ENCODE peak calls at places on chromosome 7, in seven cellular contexts. A is heart right ventricle, N is astrocyte of the spinal cord, S is body of pancreas, G is GM12865, O is mucosa of descending colon, J is GM23338. U is an unnamed sample.

GRCh38 chr7:101816499-101817030 is 861 bp upstream of the CUX1 start:
- DNase-seq in G (peak; percentile 59), O (peak; percentile 74), N (no peak), A (peak; percentile 44), J (no peak), S (peak; percentile 63), U (peak; percentile 29)

GRCh38 chr7:134777908-134778580 is 1.4 kb upstream of the CALD1 start:
- DNase-seq in A (no peak), G (no peak), N (peak; percentile 26), O (no peak), J (no peak), S (no peak), U (peak; percentile 70)

GRCh38 chr7:29995652-29996051 is 6.1 kb upstream of the SCRN1 start:
- DNase-seq in O (no peak), G (no peak), N (no peak), S (no peak), A (no peak), J (no peak), U (peak; percentile 29)

GRCh38 chr7:137846588-137847417 is at the start of gene DGKI:
- DNase-seq in G (peak; percentile 27), J (peak; percentile 77), O (no peak), N (no peak), A (no peak), S (no peak), U (no peak)

GRCh38 chr7:43303740-43304241 is 191.3 kb downstream of the HECW1 start:
- DNase-seq in G (no peak), A (no peak), J (no peak), N (peak; percentile 13), S (no peak), O (no peak), U (peak; percentile 11)

GRCh38 chr7:71824356-71824755 is 587.8 kb downstream of the CALN1 start:
- DNase-seq in S (peak; percentile 39), A (no peak), N (peak; percentile 89), G (no peak), J (peak; percentile 13), O (no peak), U (peak; percentile 30)

GRCh38 chr7:142248-142955 is 50.0 kb upstream of the FAM20C start:
- DNase-seq in S (peak; percentile 98), J (no peak), G (no peak), N (no peak), O (peak; percentile 84), A (peak; percentile 69), U (no peak)

GRCh38 chr7:64223366-64223765 is 4.9 kb upstream of the ZNF679 start:
- DNase-seq in A (no peak), N (no peak), G (no peak), O (no peak), S (no peak), J (no peak), U (no peak)

GRCh38 chr7:114922151-114922651 is 307 bp downstream of the MDFIC start:
- DNase-seq in N (peak; percentile 50), A (peak; percentile 32), G (peak; percentile 75), J (peak; percentile 59), S (peak; percentile 39), O (peak; percentile 68), U (peak; percentile 53)

GRCh38 chr7:22726345-22726848 is 603 bp upstream of the IL6 start:
- DNase-seq in N (peak; percentile 92), O (no peak), G (peak; percentile 74), J (peak; percentile 90), S (peak; percentile 54), A (peak; percentile 42), U (peak; percentile 90)

GRCh38 chr7:92076509-92076908 is 57.8 kb downstream of the CYP51A1 start:
- DNase-seq in O (no peak), J (no peak), G (no peak), A (no peak), S (no peak), N (no peak), U (no peak)

GRCh38 chr7:57400531-57401155 is 49.3 kb upstream of the ZNF716 start:
- DNase-seq in O (no peak), A (no peak), N (no peak), J (no peak), S (no peak), G (no peak), U (no peak)

GRCh38 chr7:105565190-105565589 is 16.1 kb downstream of the EFCAB10 start:
- DNase-seq in S (no peak), J (no peak), O (no peak), G (no peak), N (no peak), A (no peak), U (no peak)

GRCh38 chr7:98165827-98166667 is 45.2 kb upstream of the BHLHA15 start:
- DNase-seq in G (peak; percentile 60), J (peak; percentile 85), O (peak; percentile 84), S (peak; percentile 76), N (peak; percentile 10), A (peak; percentile 55), U (peak; percentile 58)

GRCh38 chr7:18459439-18459838 is 36.1 kb upstream of the HDAC9 start:
- DNase-seq in O (no peak), G (no peak), J (no peak), A (no peak), S (no peak), N (no peak), U (no peak)

GRCh38 chr7:2222516-2222915 is 10.2 kb downstream of the MAD1L1 start:
- DNase-seq in N (no peak), G (no peak), J (no peak), A (no peak), S (no peak), O (no peak), U (no peak)

GRCh38 chr7:3573151-3573550 is 272.1 kb downstream of the SDK1 start:
- DNase-seq in G (no peak), A (no peak), J (no peak), N (no peak), O (no peak), S (no peak), U (no peak)

GRCh38 chr7:4837814-4838625 is 23.8 kb downstream of the PAPOLB start:
- DNase-seq in N (no peak), J (peak; percentile 48), S (no peak), O (no peak), A (no peak), G (no peak), U (peak; percentile 31)

GRCh38 chr7:75885011-75885410 is 6.2 kb downstream of the RHBDD2 start:
- DNase-seq in J (no peak), G (no peak), O (no peak), N (no peak), S (no peak), A (no peak), U (no peak)

GRCh38 chr7:3002631-3003030 is 41.0 kb downstream of the CARD11 start:
- DNase-seq in G (no peak), J (no peak), N (no peak), O (no peak), A (no peak), S (no peak), U (no peak)

GRCh38 chr7:91098566-91098965 is 165.7 kb upstream of the FZD1 start:
- DNase-seq in G (no peak), A (no peak), S (no peak), N (peak; percentile 59), J (no peak), O (no peak), U (peak; percentile 74)

GRCh38 chr7:7183061-7183832 is 903 bp downstream of the C1GALT1 start:
- DNase-seq in N (peak; percentile 54), O (peak; percentile 84), A (no peak), G (peak; percentile 76), S (peak; percentile 70), J (peak; percentile 66), U (peak; percentile 56)

GRCh38 chr7:140661124-140661523 is 11.6 kb upstream of the ADCK2 start:
- DNase-seq in J (no peak), N (no peak), A (no peak), G (no peak), O (peak; percentile 11), S (no peak), U (peak; percentile 34)

DNA sequence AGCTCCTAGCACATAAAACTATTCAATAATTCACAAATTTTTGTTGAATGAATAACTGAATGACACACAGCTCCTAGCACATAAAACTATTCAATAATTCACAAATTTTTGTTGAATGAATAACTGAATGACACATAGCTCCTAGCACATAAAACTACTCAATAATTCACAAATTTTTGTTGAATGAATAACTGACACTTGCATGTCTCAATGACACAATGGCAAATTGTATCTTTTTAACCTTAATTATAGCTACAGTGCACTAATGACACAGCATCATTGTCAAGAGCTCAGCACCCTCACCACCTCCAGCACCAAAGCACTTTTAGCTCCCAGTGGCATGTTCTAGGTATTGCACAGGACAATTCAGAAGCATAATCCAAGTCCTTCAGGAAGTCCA is 131.6 kb downstream of the PDE1C start:
- DNase-seq in G (no peak), N (peak; percentile 43), A (no peak), O (no peak), S (no peak), J (peak; percentile 15), U (no peak)
- TF ChIP-seq CTCF in G (no peak), N (peak; percentile 33), A (no peak), O (no peak), S (peak; percentile 11), J (no peak), U (peak; percentile 14)

GRCh38 chr7:128915271-128915819 is 4.8 kb upstream of the KCP start:
- DNase-seq in G (no peak), N (no peak), J (peak; percentile 49), A (no peak), S (no peak), O (no peak), U (no peak)
- H3K4me3 ChIP-seq in G (peak overlapping the region; percentile 10), N (no peak overlapping the region), J (peak overlapping the region; percentile 76), A (peak overlapping the region; percentile 29), S (no peak overlapping the region), O (no peak overlapping the region), U (no peak overlapping the region)

DNA sequence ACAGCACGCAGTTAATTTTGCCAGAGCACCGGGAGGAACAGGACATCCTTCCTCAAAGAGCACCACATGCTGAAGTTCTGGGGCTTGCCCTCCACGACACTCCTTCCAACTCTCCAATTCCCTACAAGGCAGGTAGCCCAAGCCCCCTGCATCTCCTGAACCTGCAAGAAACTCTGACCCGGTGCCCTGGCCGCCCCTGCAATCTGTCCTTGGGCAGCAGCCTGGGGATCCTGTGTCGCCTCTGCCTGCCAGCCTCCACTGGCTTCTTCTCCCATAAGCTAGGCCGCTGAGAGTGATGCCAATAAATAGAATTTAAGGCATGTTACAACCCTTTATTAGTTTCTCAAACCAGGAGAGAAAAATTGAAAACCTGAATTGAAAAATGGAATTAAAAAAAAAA is 182.8 kb downstream of the ELMO1 start:
- DNase-seq in S (no peak), N (no peak), G (no peak), O (no peak), J (no peak), A (no peak), U (no peak)
- TF ChIP-seq CTCF in S (no peak), N (no peak), G (no peak), O (no peak), J (no peak), A (no peak), U (no peak)

DNA sequence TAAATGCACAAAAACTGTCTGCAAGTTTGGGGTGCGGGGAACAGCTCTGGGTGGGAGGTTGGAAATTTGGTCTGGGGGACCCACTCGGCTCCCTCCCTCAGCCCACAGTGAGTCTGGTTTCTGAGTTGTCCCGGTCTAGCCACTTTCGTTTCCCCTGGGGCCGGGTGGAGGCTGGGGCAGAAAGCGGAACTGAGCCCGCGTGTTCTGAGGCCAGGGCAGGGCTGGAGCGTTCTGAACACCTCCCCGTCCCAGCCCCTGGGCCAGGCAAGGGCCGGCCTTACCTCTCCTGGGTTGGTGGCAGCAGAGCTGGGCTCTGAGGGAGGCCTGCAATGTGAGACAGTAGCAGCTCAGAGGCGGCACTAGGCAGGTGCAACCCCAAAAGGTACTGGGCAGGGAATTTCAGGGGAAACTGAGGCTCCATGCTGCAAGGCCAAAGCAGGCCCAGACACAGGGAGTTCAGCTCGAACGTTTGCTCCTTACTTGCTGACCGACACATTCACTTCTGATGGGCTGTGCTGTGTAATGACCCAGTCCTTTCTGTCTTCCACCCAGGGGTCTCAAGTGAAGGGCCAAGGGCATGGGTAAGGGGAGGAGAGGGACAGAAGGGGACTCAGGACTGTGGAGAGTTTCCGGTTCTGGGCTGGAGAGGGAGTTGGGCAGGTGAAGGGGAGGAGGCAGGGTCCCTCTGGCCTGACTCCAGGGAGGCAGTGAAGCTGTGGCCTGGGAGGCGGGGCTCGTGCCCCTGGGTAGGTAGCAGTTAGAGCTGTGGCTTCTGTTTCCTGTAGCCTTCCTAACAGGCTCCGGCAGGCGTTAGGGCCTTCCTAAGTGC is 3.0 kb downstream of the IRF5 start:
- DNase-seq in A (peak; percentile 45), J (no peak), S (no peak), N (no peak), O (peak; percentile 69), G (peak; percentile 94), U (no peak)
- H3K4me3 ChIP-seq in A (peak overlapping the region; percentile 26), J (no peak overlapping the region), S (no peak overlapping the region), N (no peak overlapping the region), O (no peak overlapping the region), G (peak overlapping the region; percentile 83), U (no peak overlapping the region)

U was measured in choroid plexus epithelial cell.